ENCODE peak calls at places on chromosomes 2 and 18, in eight cellular contexts. S, Q, V, M, W, O, Y and C are unnamed samples.

GRCh38 chr2:238999290-238999741 is 151.4 kb downstream of the TWIST2 start:
- DNase-seq in O (no peak), Y (no peak), S (no peak), W (peak), M (no peak), V (no peak), Q (no peak), C (no peak)

GRCh38 chr18:79779700-79780190 is 18.0 kb upstream of the KCNG2 start:
- DNase-seq in Y (no peak), O (no peak), W (no peak), S (no peak), M (no peak), V (no peak), Q (no peak), C (no peak)

GRCh38 chr2:241659150-241659739 is 21.8 kb downstream of the ATG4B start:
- DNase-seq in W (peak), Q (peak), S (peak), M (peak), V (peak), O (no peak), Y (peak), C (peak)

GRCh38 chr2:140657657-140658056 is 1473.2 kb downstream of the LRP1B start:
- DNase-seq in O (no peak), M (no peak), V (no peak), W (peak), Q (no peak), S (no peak), Y (no peak), C (no peak)

GRCh38 chr2:72931280-72931910 is 14.1 kb downstream of the EMX1 start:
- DNase-seq in W (peak), Q (no peak), M (peak), Y (no peak), O (no peak), S (no peak), V (peak), C (no peak)

GRCh38 chr2:217706095-217706494 is 296.7 kb downstream of the TNS1 start:
- DNase-seq in V (no peak), O (no peak), Y (no peak), Q (no peak), S (no peak), W (no peak), M (no peak), C (no peak)

GRCh38 chr18:7459851-7460774 is 107.0 kb upstream of the PTPRM start:
- DNase-seq in V (no peak), Y (no peak), S (peak), M (no peak), W (peak), O (no peak), Q (no peak), C (no peak)

GRCh38 chr18:741931-742512 is 29.6 kb upstream of the ENOSF1 start:
- DNase-seq in V (no peak), M (peak), Q (peak), W (peak), S (peak), Y (no peak), O (peak), C (peak)

GRCh38 chr2:219171231-219171651 is 1.4 kb upstream of the SLC23A3 start:
- DNase-seq in M (peak), Q (peak), O (peak), S (peak), V (no peak), W (peak), Y (peak), C (no peak)

GRCh38 chr2:46489430-46489829 is 10.1 kb downstream of the TMEM247 start:
- DNase-seq in Y (no peak), V (no peak), M (no peak), S (peak), W (no peak), Q (no peak), O (no peak), C (no peak)

GRCh38 chr18:8972116-8972515 is 130.4 kb upstream of the NDUFV2 start:
- DNase-seq in W (no peak), Y (no peak), Q (no peak), O (no peak), V (no peak), M (no peak), S (no peak), C (no peak)

GRCh38 chr2:17830053-17831034 is 14.1 kb downstream of the MSGN1 start:
- DNase-seq in S (peak), M (peak), Q (peak), O (peak), Y (peak), V (peak), W (peak), C (no peak)

GRCh38 chr18:64202229-64202835 is 53.4 kb upstream of the LINC00305 start:
- DNase-seq in W (no peak), Q (no peak), M (no peak), Y (no peak), V (no peak), O (no peak), S (no peak), C (no peak)

GRCh38 chr18:79922971-79923411 is 28.5 kb downstream of the SLC66A2 start:
- DNase-seq in V (peak), Y (no peak), Q (no peak), S (no peak), M (no peak), W (no peak), O (no peak), C (no peak)

GRCh38 chr2:217742837-217743236 is 260.0 kb downstream of the TNS1 start:
- DNase-seq in V (no peak), M (no peak), Q (no peak), O (no peak), W (no peak), S (no peak), Y (no peak), C (no peak)

GRCh38 chr2:48900321-48901014 is 144.9 kb upstream of the LHCGR start:
- DNase-seq in V (no peak), Q (no peak), M (no peak), O (no peak), S (peak), Y (no peak), W (peak), C (no peak)

GRCh38 chr18:74283255-74283554 is 8.6 kb downstream of the CYB5A start:
- DNase-seq in S (no peak), W (no peak), Y (no peak), V (no peak), O (no peak), M (peak), Q (no peak), C (no peak)

GRCh38 chr2:43321446-43321845 is 95.0 kb upstream of the ZFP36L2 start:
- DNase-seq in V (no peak), W (no peak), Q (no peak), M (no peak), O (no peak), Y (no peak), S (no peak), C (no peak)

GRCh38 chr2:129074526-129074925 is 755.9 kb upstream of the HS6ST1 start:
- DNase-seq in Q (no peak), V (no peak), W (no peak), S (no peak), M (peak), Y (no peak), O (no peak), C (no peak)

GRCh38 chr2:96554293-96555145 is 18.0 kb downstream of the ARID5A start:
- DNase-seq in Y (peak), S (peak), W (peak), M (peak), O (no peak), Q (peak), V (peak), C (peak)

GRCh38 chr2:127216105-127216504 is 4.0 kb downstream of the CYP27C1 start:
- DNase-seq in S (no peak), Q (no peak), M (peak), O (no peak), W (no peak), Y (no peak), V (no peak), C (no peak)

GRCh38 chr2:145380436-145381017 is 860.6 kb upstream of the ZEB2 start:
- DNase-seq in M (peak), S (peak), O (peak), W (peak), Q (no peak), Y (no peak), V (no peak), C (no peak)

DNA sequence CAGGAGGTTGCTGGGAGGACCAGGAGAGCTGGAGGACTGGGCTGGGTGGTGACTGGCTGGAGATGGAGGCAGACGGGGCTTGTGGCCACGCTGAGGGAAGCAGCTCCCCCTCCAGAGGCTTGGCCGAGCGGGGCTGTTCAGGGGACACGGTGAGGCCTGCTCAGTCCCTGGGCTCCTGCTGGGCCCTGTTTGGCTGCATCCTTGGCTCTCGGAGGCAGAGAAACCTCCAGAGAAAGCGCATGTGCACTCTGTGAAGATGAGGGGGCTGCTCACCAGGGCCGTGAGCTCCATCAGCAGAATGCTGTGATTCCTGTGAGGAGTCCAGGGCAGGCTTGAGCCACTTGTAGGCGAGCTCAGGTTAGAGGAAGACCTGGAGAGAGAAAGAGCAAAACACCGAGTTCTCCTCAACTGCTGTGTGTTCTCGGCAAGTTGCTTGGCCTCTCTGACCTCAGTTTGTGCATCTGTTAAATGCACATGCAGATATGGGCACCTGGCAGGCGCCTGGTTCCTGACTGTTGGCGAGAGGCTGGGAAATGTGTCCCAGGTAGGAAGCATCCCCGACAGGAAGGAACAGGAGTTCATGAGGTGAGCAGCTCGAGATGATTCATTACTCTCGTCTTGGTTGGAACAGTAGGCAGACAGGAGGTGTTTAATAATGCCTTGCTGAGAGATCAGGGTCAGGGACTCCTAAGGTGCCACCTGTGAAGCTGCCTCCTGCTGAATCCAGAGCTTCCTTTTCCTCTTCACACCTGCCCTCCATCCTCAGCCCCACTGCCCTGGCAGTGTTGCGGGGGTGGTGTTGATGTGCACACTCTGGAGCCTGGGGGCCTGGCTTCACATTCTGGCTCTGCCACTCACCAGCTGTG is 941 bp downstream of the ZAP70 start:
- DNase-seq in S (no peak), V (no peak), O (no peak), W (no peak), Q (peak), M (peak), Y (no peak), C (no peak)
- H3K4me3 ChIP-seq in S (no peak), V (no peak), O (no peak), W (no peak), Q (peak), M (no peak), Y (no peak), C (peak)

GRCh38 chr2:23757686-23758433 is 169.1 kb downstream of the ATAD2B start:
- DNase-seq in M (peak), Y (no peak), O (no peak), W (peak), V (no peak), S (peak), Q (no peak), C (no peak)
- H3K4me3 ChIP-seq in M (no peak), Y (no peak), O (no peak), W (no peak), V (no peak), S (no peak), Q (no peak), C (no peak)

DNA sequence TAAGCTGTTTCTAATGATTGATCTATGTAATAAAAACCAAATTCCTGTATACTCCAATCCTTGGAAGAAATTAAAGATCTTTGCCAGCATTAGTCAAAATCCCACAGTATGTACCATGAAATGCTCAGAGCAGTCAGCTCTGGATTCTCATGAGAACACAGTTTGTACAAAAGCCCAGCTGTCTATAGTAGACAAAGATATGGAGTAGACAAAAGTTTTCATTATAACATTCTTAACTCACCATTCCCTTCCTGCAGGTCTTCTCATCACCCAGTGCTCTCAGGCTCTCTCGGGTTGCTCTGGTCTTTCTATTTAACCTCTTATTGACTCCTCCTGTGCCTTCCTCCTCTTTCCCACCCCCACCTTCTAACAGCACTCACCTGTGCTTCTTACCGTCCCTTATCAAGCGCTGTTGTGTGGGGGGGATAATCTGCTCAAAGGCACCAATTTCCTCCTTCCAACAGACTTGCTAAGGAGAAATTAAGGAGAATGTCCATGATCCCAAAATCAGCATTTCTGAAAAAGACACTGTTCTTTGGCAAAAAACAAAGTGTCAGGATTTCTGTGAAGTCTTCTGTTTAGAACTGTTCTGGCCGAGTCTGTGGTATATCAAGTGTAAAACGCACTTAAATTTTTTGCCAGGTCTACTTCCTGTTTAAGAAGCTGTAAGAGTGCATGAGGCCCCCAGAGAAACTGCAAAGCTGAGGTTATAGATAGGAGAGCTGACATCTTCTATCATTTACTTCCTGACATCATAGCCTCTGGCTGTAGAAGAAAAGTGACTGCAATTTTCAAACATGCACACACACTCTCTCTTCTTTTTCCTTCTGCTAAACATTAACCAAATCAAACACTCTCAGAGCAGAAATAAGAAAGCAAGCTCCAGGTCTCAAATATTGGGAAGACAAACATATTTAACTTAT is 144.1 kb downstream of the EVA1A start:
- DNase-seq in Q (peak), Y (no peak), W (no peak), S (no peak), M (no peak), O (no peak), V (no peak), C (peak)
- H3K4me3 ChIP-seq in Q (peak), Y (no peak), W (no peak), S (no peak), M (no peak), O (no peak), V (peak), C (peak)

GRCh38 chr2:100820346-100821254 is 661 bp downstream of the NPAS2 start:
- DNase-seq in S (no peak), O (no peak), Q (no peak), M (peak), V (peak), W (no peak), Y (no peak), C (no peak)
- H3K4me3 ChIP-seq in S (peak), O (peak), Q (no peak), M (peak), V (peak), W (peak), Y (peak), C (peak)

DNA sequence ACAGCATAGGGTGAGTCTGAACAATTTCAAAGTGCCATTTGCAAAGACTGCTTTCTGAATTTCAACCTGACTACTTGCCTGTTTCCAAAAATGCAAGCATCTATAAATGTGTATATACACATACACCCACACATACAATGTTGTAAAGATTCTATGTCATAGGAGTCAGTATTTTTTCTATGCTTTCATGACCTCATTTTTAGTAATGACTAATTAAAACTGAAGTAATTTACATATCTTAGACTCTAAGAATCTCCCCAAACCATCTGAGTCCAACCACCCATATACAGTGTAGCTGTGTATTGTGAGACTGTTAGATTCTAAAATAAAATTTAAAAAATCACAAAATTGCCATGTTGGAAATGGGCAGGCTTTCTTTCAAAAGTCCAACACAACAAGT is 162.0 kb upstream of the STK17B start:
- DNase-seq in M (no peak), O (no peak), Q (no peak), Y (no peak), S (no peak), V (no peak), W (no peak), C (no peak)
- H3K4me3 ChIP-seq in M (no peak), O (no peak), Q (no peak), Y (no peak), S (no peak), V (no peak), W (no peak), C (no peak)

GRCh38 chr2:68775272-68775847 is 40.7 kb downstream of the ARHGAP25 start:
- DNase-seq in W (no peak), O (no peak), V (no peak), M (no peak), Y (no peak), S (no peak), Q (no peak), C (no peak)

GRCh38 chr2:68776124-68776523 is 41.5 kb downstream of the ARHGAP25 start:
- DNase-seq in W (no peak), Y (no peak), O (no peak), S (no peak), M (no peak), V (no peak), Q (peak), C (no peak)

GRCh38 chr2:68772109-68772508 is 37.5 kb downstream of the ARHGAP25 start:
- DNase-seq in O (no peak), W (no peak), M (no peak), Y (no peak), S (no peak), V (no peak), Q (no peak), C (no peak)

GRCh38 chr2:68771211-68771721 is 36.7 kb downstream of the ARHGAP25 start:
- DNase-seq in Q (no peak), S (no peak), Y (no peak), W (peak), M (no peak), O (no peak), V (no peak), C (no peak)

GRCh38 chr2:68774569-68775271 is 40.1 kb downstream of the ARHGAP25 start:
- DNase-seq in Y (no peak), M (no peak), O (no peak), S (no peak), V (peak), Q (peak), W (peak), C (no peak)
- H3K4me3 ChIP-seq in Y (no peak), M (no peak), O (no peak), S (no peak), V (peak), Q (peak), W (no peak), C (no peak)

DNA sequence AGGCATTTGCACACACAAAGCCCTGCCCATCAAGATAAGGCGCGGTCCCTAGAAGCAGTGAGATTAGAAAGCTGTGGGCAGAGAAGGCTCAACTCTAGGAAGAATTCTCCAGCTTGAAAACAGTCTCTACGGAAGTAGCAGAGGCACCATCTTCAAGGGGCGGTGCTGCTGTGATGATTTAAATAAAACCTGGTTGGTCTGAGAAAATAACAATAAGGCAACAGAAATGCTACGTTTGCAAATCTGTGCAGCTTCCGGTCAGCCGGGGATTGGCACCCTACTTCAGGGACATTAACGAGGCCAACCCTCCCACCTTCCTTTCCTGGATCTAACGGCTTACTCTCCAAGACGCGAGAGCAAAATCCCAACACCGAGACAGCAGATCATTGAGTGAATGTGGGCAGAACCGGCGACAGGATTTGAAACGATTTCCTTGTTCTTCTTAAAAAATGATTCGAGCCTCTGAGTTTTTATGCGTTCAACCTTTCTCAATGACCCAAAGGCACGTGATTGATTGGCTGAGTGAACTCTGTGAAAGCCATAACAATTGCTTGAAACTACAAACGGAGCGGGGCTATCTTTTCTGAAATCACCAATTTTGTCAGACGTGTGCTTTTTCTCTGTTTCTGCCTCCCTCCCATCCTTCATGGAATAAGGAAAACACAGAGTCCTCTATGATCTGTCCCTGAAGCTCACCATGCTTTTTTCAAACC is 93.7 kb upstream of the ZNF516 start:
- DNase-seq in V (no peak), O (no peak), M (no peak), Y (no peak), Q (no peak), S (no peak), W (peak), C (no peak)
- H3K4me3 ChIP-seq in V (peak), O (no peak), M (peak), Y (peak), Q (no peak), S (peak), W (peak), C (no peak)

GRCh38 chr2:53640466-53640865 is 127.1 kb upstream of the CHAC2 start:
- DNase-seq in W (peak), M (no peak), Q (no peak), V (no peak), S (no peak), O (no peak), Y (no peak), C (no peak)

GRCh38 chr2:53636616-53637015 is 131.0 kb upstream of the CHAC2 start:
- DNase-seq in Q (no peak), W (peak), Y (no peak), V (no peak), S (peak), O (no peak), M (no peak), C (no peak)

GRCh38 chr2:53646788-53647187 is 120.8 kb upstream of the CHAC2 start:
- DNase-seq in M (no peak), Q (no peak), W (no peak), O (no peak), S (no peak), V (no peak), Y (no peak), C (no peak)

GRCh38 chr2:53635681-53636080 is 131.9 kb upstream of the CHAC2 start:
- DNase-seq in O (no peak), V (no peak), W (no peak), M (no peak), Y (no peak), Q (no peak), S (no peak), C (no peak)

GRCh38 chr2:53641290-53641689 is 126.3 kb upstream of the CHAC2 start:
- DNase-seq in Q (no peak), M (no peak), W (no peak), O (no peak), S (no peak), V (no peak), Y (peak), C (no peak)
- H3K4me3 ChIP-seq in Q (no peak), M (no peak), W (no peak), O (no peak), S (no peak), V (no peak), Y (no peak), C (no peak)

DNA sequence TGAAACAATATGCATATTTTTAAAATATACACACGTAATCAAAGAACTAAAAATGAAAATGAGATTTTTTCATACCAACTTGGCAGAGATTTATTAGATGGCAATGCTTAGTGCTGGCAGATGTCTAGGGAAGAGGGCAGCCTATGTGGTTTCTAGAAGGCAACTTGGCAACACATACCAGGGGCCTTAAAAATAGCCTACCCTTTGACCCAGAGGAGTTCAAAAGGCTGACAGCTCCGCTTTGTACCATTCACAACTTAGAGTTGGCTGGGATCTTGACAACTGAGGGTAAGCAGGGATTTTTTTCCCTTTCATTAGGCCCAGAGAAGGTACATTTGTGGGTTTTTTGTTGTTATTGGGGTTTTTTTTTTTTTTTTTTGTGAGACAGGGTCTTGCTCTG is 26.4 kb upstream of the GPR55 start:
- DNase-seq in M (no peak), V (no peak), Y (no peak), S (no peak), W (no peak), O (no peak), Q (no peak), C (no peak)
- H3K4me3 ChIP-seq in M (no peak), V (no peak), Y (no peak), S (no peak), W (no peak), O (no peak), Q (no peak), C (no peak)